ENCODE peak calls at places on chromosomes 5 and 9, in six cellular contexts. P is NCI-H1417, Z is left cardiac atrium, B is mammary epithelial cell, O is skeletal muscle cell, H is bronchial epithelial cell. D is an unnamed sample.
A peak's percentile ranks its signal among the peaks of the same experiment; 100 is the strongest.

GRCh38 chr5:90529939-90530677 is 724 bp upstream of the LYSMD3 start:
- DNase-seq in P (peak; percentile 87), Z (peak; percentile 44), B (peak; percentile 74), O (peak; percentile 39), H (peak; percentile 81), D (peak; percentile 70)

GRCh38 chr9:76835571-76836283 is 70.2 kb downstream of the PRUNE2 start:
- DNase-seq in P (no peak), Z (no peak), B (no peak), O (peak; percentile 94), H (peak; percentile 55), D (no peak)

GRCh38 chr5:61910771-61911170 is 395.2 kb upstream of the KIF2A start:
- DNase-seq in P (no peak), Z (no peak), B (peak; percentile 49), O (no peak), H (peak; percentile 53), D (no peak)

GRCh38 chr5:130189961-130190360 is 285.7 kb downstream of the CHSY3 start:
- DNase-seq in P (no peak), Z (no peak), B (peak; percentile 75), O (no peak), H (peak; percentile 74), D (no peak)

GRCh38 chr9:127805620-127806019 is 2.9 kb downstream of the FPGS start:
- DNase-seq in P (no peak), Z (no peak), B (no peak), O (no peak), H (peak; percentile 22), D (peak; percentile 10)

GRCh38 chr5:180133551-180133950 is 62.0 kb upstream of the RNF130 start:
- DNase-seq in P (no peak), Z (no peak), B (no peak), O (no peak), H (no peak), D (no peak)

GRCh38 chr5:4295663-4296339 is 700.2 kb downstream of the IRX1 start:
- DNase-seq in P (no peak), Z (no peak), B (peak; percentile 35), O (no peak), H (no peak), D (no peak)

GRCh38 chr9:75299324-75299723 is 211.0 kb downstream of the OSTF1 start:
- DNase-seq in P (no peak), Z (no peak), B (no peak), O (no peak), H (no peak), D (no peak)

D was measured in NCI-H345.